ENCODE peak calls at places on chromosomes 3 and 15, in eight cellular contexts. One of them, this sample, is unnamed.

GRCh38 chr3:51508255-51508654 is 8.4 kb upstream of the DCAF1 start:
- DNase-seq in stomach: no peak
- DNase-seq in sigmoid colon: no peak
- DNase-seq in endothelial cell of umbilical vein: no peak
- DNase-seq in A549: no peak
- DNase-seq in esophagus squamous epithelium: no peak
- DNase-seq in Peyer's patch: no peak
- DNase-seq in gastrocnemius medialis: no peak
- DNase-seq in this sample: no peak

GRCh38 chr15:66692391-66692790 is 9.6 kb upstream of the SMAD6 start:
- DNase-seq in gastrocnemius medialis: no peak
- DNase-seq in Peyer's patch: no peak
- DNase-seq in esophagus squamous epithelium: no peak
- DNase-seq in stomach: no peak
- DNase-seq in sigmoid colon: no peak
- DNase-seq in endothelial cell of umbilical vein: no peak
- DNase-seq in A549: no peak
- DNase-seq in this sample: no peak

GRCh38 chr3:76954412-76954811 is 85.5 kb upstream of the ROBO2 start:
- DNase-seq in sigmoid colon: no peak
- DNase-seq in gastrocnemius medialis: no peak
- DNase-seq in Peyer's patch: no peak
- DNase-seq in A549: no peak
- DNase-seq in endothelial cell of umbilical vein: no peak
- DNase-seq in stomach: no peak
- DNase-seq in esophagus squamous epithelium: no peak
- DNase-seq in this sample: no peak

GRCh38 chr3:150278843-150279341 is 129.2 kb upstream of the TSC22D2 start:
- DNase-seq in esophagus squamous epithelium: no peak
- DNase-seq in stomach: no peak
- DNase-seq in gastrocnemius medialis: no peak
- DNase-seq in Peyer's patch: no peak
- DNase-seq in endothelial cell of umbilical vein: no peak
- DNase-seq in A549: no peak
- DNase-seq in sigmoid colon: no peak
- DNase-seq in this sample: no peak

GRCh38 chr3:128992926-128993460 is 883 bp downstream of the CFAP92 start:
- DNase-seq in gastrocnemius medialis: no peak
- DNase-seq in sigmoid colon: peak; percentile 61
- DNase-seq in Peyer's patch: no peak
- DNase-seq in esophagus squamous epithelium: no peak
- DNase-seq in endothelial cell of umbilical vein: no peak
- DNase-seq in A549: no peak
- DNase-seq in stomach: no peak
- DNase-seq in this sample: no peak

GRCh38 chr15:69014454-69014853 is at the start of gene NOX5:
- DNase-seq in A549: no peak
- DNase-seq in esophagus squamous epithelium: no peak
- DNase-seq in Peyer's patch: no peak
- DNase-seq in stomach: no peak
- DNase-seq in endothelial cell of umbilical vein: no peak
- DNase-seq in gastrocnemius medialis: no peak
- DNase-seq in sigmoid colon: no peak
- DNase-seq in this sample: no peak

GRCh38 chr15:88630798-88631463 is 7.9 kb upstream of the ISG20 start:
- DNase-seq in sigmoid colon: peak; percentile 12
- DNase-seq in A549: no peak
- DNase-seq in Peyer's patch: no peak
- DNase-seq in esophagus squamous epithelium: no peak
- DNase-seq in endothelial cell of umbilical vein: no peak
- DNase-seq in gastrocnemius medialis: no peak
- DNase-seq in stomach: no peak
- DNase-seq in this sample: no peak

GRCh38 chr3:126542340-126543241 is 16.1 kb downstream of the C3orf22 start:
- DNase-seq in gastrocnemius medialis: no peak
- DNase-seq in stomach: peak; percentile 11
- DNase-seq in Peyer's patch: peak; percentile 6
- DNase-seq in sigmoid colon: peak; percentile 62
- DNase-seq in endothelial cell of umbilical vein: no peak
- DNase-seq in A549: no peak
- DNase-seq in esophagus squamous epithelium: no peak
- DNase-seq in this sample: no peak

GRCh38 chr15:40082195-40082868 is 26.3 kb downstream of the BMF start:
- DNase-seq in gastrocnemius medialis: no peak
- DNase-seq in sigmoid colon: no peak
- DNase-seq in A549: no peak
- DNase-seq in endothelial cell of umbilical vein: peak; percentile 24
- DNase-seq in esophagus squamous epithelium: no peak
- DNase-seq in stomach: no peak
- DNase-seq in Peyer's patch: peak; percentile 80
- DNase-seq in this sample: no peak

DNA sequence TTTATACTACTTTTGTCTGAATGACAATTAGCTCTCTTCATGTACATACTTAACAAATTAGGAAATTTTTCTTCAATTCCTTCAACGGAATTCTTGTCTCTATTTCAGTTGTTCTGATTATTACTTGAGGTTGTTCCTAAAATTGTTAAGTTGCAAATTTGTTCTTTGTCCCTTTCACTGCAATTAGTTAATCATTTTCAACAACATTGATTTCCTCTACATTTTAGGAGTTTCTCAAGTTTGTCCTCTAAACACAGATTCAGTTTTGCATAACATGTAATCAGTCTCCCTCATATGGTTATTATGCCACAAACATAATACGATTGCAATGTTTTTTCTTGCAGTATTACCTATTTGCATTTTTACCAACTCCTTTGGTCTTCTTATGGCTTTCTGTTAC is 283.5 kb downstream of the SV2B start:
- DNase-seq in esophagus squamous epithelium: no peak
- DNase-seq in endothelial cell of umbilical vein: no peak
- DNase-seq in stomach: no peak
- DNase-seq in sigmoid colon: no peak
- DNase-seq in Peyer's patch: no peak
- DNase-seq in A549: no peak
- DNase-seq in gastrocnemius medialis: no peak
- DNase-seq in this sample: no peak
- H3K4me1 ChIP-seq in esophagus squamous epithelium: no peaks in the 10 kb centered on the region
- H3K4me1 ChIP-seq in endothelial cell of umbilical vein: no peaks in the 10 kb centered on the region
- H3K4me1 ChIP-seq in stomach: no peaks in the 10 kb centered on the region
- H3K4me1 ChIP-seq in sigmoid colon: no peaks in the 10 kb centered on the region
- H3K4me1 ChIP-seq in Peyer's patch: no peaks in the 10 kb centered on the region
- H3K4me1 ChIP-seq in A549: no peaks in the 10 kb centered on the region
- H3K4me1 ChIP-seq in gastrocnemius medialis: no peaks in the 10 kb centered on the region
- H3K4me1 ChIP-seq in this sample: no peaks in the 10 kb centered on the region

GRCh38 chr15:90352109-90352893 is at the start of gene ZNF774:
- DNase-seq in endothelial cell of umbilical vein: peak; percentile 96
- DNase-seq in A549: peak; percentile 100
- DNase-seq in Peyer's patch: peak; percentile 86
- DNase-seq in esophagus squamous epithelium: peak; percentile 25
- DNase-seq in stomach: peak; percentile 95
- DNase-seq in gastrocnemius medialis: peak; percentile 94
- DNase-seq in sigmoid colon: peak; percentile 96
- DNase-seq in this sample: peak; percentile 95
- TF ChIP-seq POLR2A in endothelial cell of umbilical vein: no peak
- TF ChIP-seq POLR2A in A549: peak; percentile 51
- TF ChIP-seq POLR2A in Peyer's patch: peak; percentile 81
- TF ChIP-seq POLR2A in esophagus squamous epithelium: peak; percentile 35
- TF ChIP-seq POLR2A in stomach: no peak
- TF ChIP-seq POLR2A in gastrocnemius medialis: peak; percentile 96
- TF ChIP-seq POLR2A in sigmoid colon: no peak
- TF ChIP-seq POLR2A in this sample: peak; percentile 91

GRCh38 chr3:43857361-43858051 is 166.8 kb downstream of the ABHD5 start:
- DNase-seq in stomach: no peak
- DNase-seq in Peyer's patch: no peak
- DNase-seq in endothelial cell of umbilical vein: no peak
- DNase-seq in gastrocnemius medialis: no peak
- DNase-seq in A549: no peak
- DNase-seq in esophagus squamous epithelium: no peak
- DNase-seq in sigmoid colon: no peak
- DNase-seq in this sample: no peak

GRCh38 chr3:43856761-43857160 is 166.0 kb downstream of the ABHD5 start:
- DNase-seq in gastrocnemius medialis: no peak
- DNase-seq in A549: no peak
- DNase-seq in stomach: no peak
- DNase-seq in endothelial cell of umbilical vein: no peak
- DNase-seq in Peyer's patch: no peak
- DNase-seq in sigmoid colon: no peak
- DNase-seq in esophagus squamous epithelium: no peak
- DNase-seq in this sample: no peak

GRCh38 chr3:43854916-43855315 is 164.2 kb downstream of the ABHD5 start:
- DNase-seq in endothelial cell of umbilical vein: no peak
- DNase-seq in stomach: no peak
- DNase-seq in esophagus squamous epithelium: no peak
- DNase-seq in A549: no peak
- DNase-seq in Peyer's patch: no peak
- DNase-seq in sigmoid colon: no peak
- DNase-seq in gastrocnemius medialis: no peak
- DNase-seq in this sample: no peak

GRCh38 chr3:43856351-43856750 is 165.6 kb downstream of the ABHD5 start:
- DNase-seq in sigmoid colon: no peak
- DNase-seq in stomach: no peak
- DNase-seq in A549: no peak
- DNase-seq in gastrocnemius medialis: no peak
- DNase-seq in esophagus squamous epithelium: no peak
- DNase-seq in endothelial cell of umbilical vein: no peak
- DNase-seq in Peyer's patch: no peak
- DNase-seq in this sample: no peak

DNA sequence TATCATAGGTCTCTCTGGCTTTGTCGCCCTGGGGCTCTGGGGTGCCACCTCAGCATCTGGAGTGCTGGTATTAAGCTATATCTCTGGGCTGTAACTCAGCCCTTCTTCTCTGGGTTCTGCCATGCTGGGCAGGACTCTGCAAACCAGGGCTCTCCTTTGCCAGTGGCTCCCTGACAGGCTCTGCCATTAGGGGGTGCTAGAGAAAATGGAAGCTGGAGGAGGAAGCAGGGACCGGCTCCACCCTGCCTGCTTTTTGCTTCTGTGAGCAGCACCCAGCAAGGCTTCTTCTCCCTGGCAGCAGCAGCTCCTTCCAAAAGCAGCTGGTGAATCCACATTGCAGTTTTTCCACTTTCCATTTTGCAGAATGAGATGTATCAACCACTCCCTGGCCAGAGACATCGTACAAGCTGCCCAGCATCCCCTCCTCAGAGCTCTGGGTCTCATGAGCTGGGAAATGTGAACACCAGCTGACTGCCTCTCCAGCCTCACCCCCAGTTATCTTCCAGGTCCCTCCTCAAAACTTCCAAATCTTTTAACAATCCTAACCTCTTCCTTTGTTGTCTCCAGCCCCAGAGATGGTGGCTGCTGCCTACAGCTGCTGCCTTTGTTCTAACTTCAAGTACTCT is 165.0 kb downstream of the ABHD5 start:
- DNase-seq in endothelial cell of umbilical vein: peak; percentile 52
- DNase-seq in stomach: peak; percentile 69
- DNase-seq in gastrocnemius medialis: no peak
- DNase-seq in sigmoid colon: no peak
- DNase-seq in Peyer's patch: peak; percentile 31
- DNase-seq in A549: peak; percentile 29
- DNase-seq in esophagus squamous epithelium: no peak
- DNase-seq in this sample: peak; percentile 42
- TF ChIP-seq CTCF in endothelial cell of umbilical vein: peak; percentile 78
- TF ChIP-seq CTCF in stomach: peak; percentile 48
- TF ChIP-seq CTCF in gastrocnemius medialis: no peak
- TF ChIP-seq CTCF in sigmoid colon: no peak
- TF ChIP-seq CTCF in Peyer's patch: no peak
- TF ChIP-seq CTCF in A549: peak; percentile 45
- TF ChIP-seq CTCF in esophagus squamous epithelium: peak; percentile 68
- TF ChIP-seq CTCF in this sample: no peak

DNA sequence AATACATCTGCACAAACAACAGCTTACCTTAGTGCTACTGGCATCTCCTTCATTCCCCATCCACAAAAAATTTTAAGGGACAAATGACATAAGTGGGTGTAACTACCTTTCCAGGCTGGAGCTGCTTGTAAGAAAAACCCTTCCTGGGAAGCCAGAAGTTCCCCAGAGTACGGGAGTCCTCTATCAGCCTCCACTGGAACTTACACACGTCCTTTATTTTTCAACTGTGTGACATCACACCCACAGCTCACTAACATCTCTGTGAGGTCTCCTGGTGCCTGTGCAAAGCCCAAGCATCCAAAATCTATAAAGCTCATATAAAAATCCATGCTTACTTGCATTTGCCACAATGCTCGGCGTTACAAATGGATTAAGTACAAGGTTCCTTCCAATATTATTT is 27.6 kb downstream of the LRIG1 start:
- DNase-seq in A549: no peak
- DNase-seq in Peyer's patch: no peak
- DNase-seq in endothelial cell of umbilical vein: peak; percentile 59
- DNase-seq in stomach: no peak
- DNase-seq in esophagus squamous epithelium: no peak
- DNase-seq in gastrocnemius medialis: no peak
- DNase-seq in sigmoid colon: no peak
- DNase-seq in this sample: no peak
- H3K4me1 ChIP-seq in A549: peaks cover 32% of the 10 kb centered on the region
- H3K4me1 ChIP-seq in Peyer's patch: peaks cover 8% of the 10 kb centered on the region
- H3K4me1 ChIP-seq in endothelial cell of umbilical vein: peaks cover 54% of the 10 kb centered on the region
- H3K4me1 ChIP-seq in stomach: peaks cover 100% of the 10 kb centered on the region
- H3K4me1 ChIP-seq in esophagus squamous epithelium: peaks cover 35% of the 10 kb centered on the region
- H3K4me1 ChIP-seq in gastrocnemius medialis: peaks cover 59% of the 10 kb centered on the region
- H3K4me1 ChIP-seq in sigmoid colon: peaks cover 95% of the 10 kb centered on the region
- H3K4me1 ChIP-seq in this sample: peaks cover 40% of the 10 kb centered on the region

DNA sequence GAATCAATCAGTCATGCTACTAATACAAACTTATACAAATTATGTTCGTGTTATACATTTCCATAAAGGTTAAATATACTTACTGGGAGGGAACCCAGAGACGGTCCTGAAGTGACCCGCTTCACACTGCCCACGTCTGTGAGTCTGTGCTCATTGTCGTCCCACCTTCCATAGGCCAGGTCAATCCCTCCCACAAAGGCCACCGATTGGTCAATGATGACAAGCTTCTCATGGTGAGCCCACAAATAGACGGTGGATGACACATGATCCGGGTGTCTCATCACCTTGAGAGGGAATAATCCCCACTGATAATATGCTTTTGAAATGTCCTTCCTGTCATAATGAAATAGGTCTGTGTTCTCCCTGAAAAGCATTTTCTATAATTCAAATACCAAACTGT is 121.7 kb downstream of the PLD1 start:
- DNase-seq in esophagus squamous epithelium: no peak
- DNase-seq in A549: no peak
- DNase-seq in Peyer's patch: no peak
- DNase-seq in stomach: no peak
- DNase-seq in sigmoid colon: no peak
- DNase-seq in gastrocnemius medialis: no peak
- DNase-seq in endothelial cell of umbilical vein: no peak
- DNase-seq in this sample: no peak
- TF ChIP-seq POLR2A in esophagus squamous epithelium: no peak
- TF ChIP-seq POLR2A in A549: no peak
- TF ChIP-seq POLR2A in Peyer's patch: no peak
- TF ChIP-seq POLR2A in stomach: no peak
- TF ChIP-seq POLR2A in sigmoid colon: no peak
- TF ChIP-seq POLR2A in gastrocnemius medialis: no peak
- TF ChIP-seq POLR2A in endothelial cell of umbilical vein: no peak
- TF ChIP-seq POLR2A in this sample: no peak

GRCh38 chr15:84863480-84864428 is 20.7 kb upstream of the SLC28A1 start:
- DNase-seq in stomach: no peak
- DNase-seq in sigmoid colon: no peak
- DNase-seq in esophagus squamous epithelium: no peak
- DNase-seq in gastrocnemius medialis: no peak
- DNase-seq in Peyer's patch: no peak
- DNase-seq in endothelial cell of umbilical vein: no peak
- DNase-seq in A549: no peak
- DNase-seq in this sample: no peak
- TF ChIP-seq CTCF in stomach: no peak
- TF ChIP-seq CTCF in sigmoid colon: no peak
- TF ChIP-seq CTCF in esophagus squamous epithelium: no peak
- TF ChIP-seq CTCF in gastrocnemius medialis: no peak
- TF ChIP-seq CTCF in Peyer's patch: no peak
- TF ChIP-seq CTCF in endothelial cell of umbilical vein: no peak
- TF ChIP-seq CTCF in A549: peak; percentile 25
- TF ChIP-seq CTCF in this sample: no peak